ENCODE peak calls at places on chromosomes 1 and 21, in six cellular contexts. G is heart right ventricle, R is head of caudate nucleus, O is A172, S is neural progenitor cell, I is KBM-7. P is an unnamed sample.
A peak's percentile ranks its signal among the peaks of the same experiment; 100 is the strongest.

GRCh38 chr1:238254935-238255334 is 364.2 kb upstream of the ZP4 start:
- DNase-seq in R (no peak), G (no peak), I (no peak), O (no peak), S (peak; percentile 14), P (no peak)

GRCh38 chr21:17821121-17821520 is 2.0 kb upstream of the C21orf91 start:
- DNase-seq in S (no peak), O (no peak), I (no peak), G (no peak), R (no peak), P (no peak)

GRCh38 chr21:42658320-42659105 is 5.1 kb downstream of the PDE9A start:
- DNase-seq in O (no peak), R (no peak), S (no peak), G (no peak), I (no peak), P (no peak)

GRCh38 chr1:112575154-112575804 is 43.7 kb downstream of the ST7L start:
- DNase-seq in I (no peak), O (peak; percentile 88), G (no peak), S (no peak), R (no peak), P (no peak)

GRCh38 chr1:176243746-176244145 is 36.7 kb upstream of the COP1 start:
- DNase-seq in O (no peak), G (no peak), S (no peak), R (no peak), I (no peak), P (no peak)

GRCh38 chr1:40379785-40380452 is 6.4 kb downstream of the SMAP2 start:
- DNase-seq in G (no peak), O (peak; percentile 55), S (no peak), I (no peak), R (no peak), P (no peak)

GRCh38 chr1:74584185-74584584 is 71.8 kb upstream of the LRRC53 start:
- DNase-seq in I (no peak), R (no peak), G (no peak), O (no peak), S (no peak), P (no peak)

GRCh38 chr1:43537423-43538142 is 6.9 kb downstream of the PTPRF start:
- DNase-seq in G (no peak), S (no peak), I (peak; percentile 16), R (no peak), O (peak; percentile 81), P (no peak)

GRCh38 chr1:100535264-100535663 is 2.7 kb upstream of the GPR88 start:
- DNase-seq in O (no peak), I (peak; percentile 70), G (no peak), S (no peak), R (no peak), P (no peak)

GRCh38 chr1:196209983-196210382 is 398.3 kb downstream of the KCNT2 start:
- DNase-seq in S (no peak), I (no peak), O (no peak), G (peak; percentile 41), R (no peak), P (peak; percentile 13)

GRCh38 chr21:23162213-23162946 is 2164.2 kb downstream of the NCAM2 start:
- DNase-seq in R (no peak), G (no peak), I (no peak), O (no peak), S (no peak), P (no peak)

GRCh38 chr1:39328722-39329121 is 124.2 kb downstream of the MACF1 start:
- DNase-seq in R (no peak), S (no peak), O (no peak), G (no peak), I (no peak), P (no peak)

GRCh38 chr1:66258404-66259105 is 275.4 kb upstream of the SGIP1 start:
- DNase-seq in I (no peak), R (no peak), G (no peak), O (no peak), S (peak; percentile 61), P (no peak)

GRCh38 chr1:207309775-207310273 is 11.7 kb upstream of the CD55 start:
- DNase-seq in G (no peak), S (no peak), I (peak; percentile 70), R (no peak), O (peak; percentile 91), P (peak; percentile 53)

GRCh38 chr1:103250441-103250861 is 142.1 kb upstream of the COL11A1 start:
- DNase-seq in G (no peak), S (peak; percentile 76), I (no peak), R (no peak), O (peak; percentile 52), P (peak; percentile 4)